ENCODE peak calls at places on chromosomes 13 and 19, in ten cellular contexts. One of them, this sample, is unnamed. For H3K4me1 and H3K36me3, the result is how much of the 10 kb centered on the place peaks cover.

GRCh38 chr19:21109116-21109515 is 27.1 kb downstream of the ZNF714 start:
- DNase-seq in esophagus squamous epithelium: no peak
- DNase-seq in pancreas: no peak
- DNase-seq in transverse colon: no peak
- DNase-seq in HAP-1: no peak
- DNase-seq in left lung: no peak
- DNase-seq in small intestine: no peak
- DNase-seq in left ventricle myocardium inferior: no peak
- DNase-seq in tibial nerve: no peak
- DNase-seq in heart left ventricle: no peak
- DNase-seq in this sample: no peak

GRCh38 chr13:20492641-20493040 is 33.0 kb downstream of the CRYL1 start:
- DNase-seq in esophagus squamous epithelium: no peak
- DNase-seq in pancreas: no peak
- DNase-seq in transverse colon: peak
- DNase-seq in HAP-1: no peak
- DNase-seq in left lung: no peak
- DNase-seq in small intestine: peak
- DNase-seq in left ventricle myocardium inferior: no peak
- DNase-seq in tibial nerve: no peak
- DNase-seq in heart left ventricle: no peak
- DNase-seq in this sample: no peak

GRCh38 chr13:59086147-59086546 is 1077.6 kb downstream of the DIAPH3 start:
- DNase-seq in esophagus squamous epithelium: no peak
- DNase-seq in pancreas: no peak
- DNase-seq in transverse colon: no peak
- DNase-seq in HAP-1: no peak
- DNase-seq in left lung: no peak
- DNase-seq in small intestine: no peak
- DNase-seq in left ventricle myocardium inferior: no peak
- DNase-seq in tibial nerve: no peak
- DNase-seq in heart left ventricle: no peak
- DNase-seq in this sample: no peak

GRCh38 chr13:49097374-49097773 is 121.7 kb downstream of the FNDC3A start:
- DNase-seq in esophagus squamous epithelium: no peak
- DNase-seq in pancreas: no peak
- DNase-seq in transverse colon: no peak
- DNase-seq in HAP-1: no peak
- DNase-seq in left lung: no peak
- DNase-seq in small intestine: no peak
- DNase-seq in left ventricle myocardium inferior: no peak
- DNase-seq in tibial nerve: no peak
- DNase-seq in heart left ventricle: no peak
- DNase-seq in this sample: no peak

GRCh38 chr13:50798923-50799322 is 44.6 kb downstream of the DLEU7 start:
- DNase-seq in esophagus squamous epithelium: no peak
- DNase-seq in pancreas: no peak
- DNase-seq in transverse colon: no peak
- DNase-seq in HAP-1: no peak
- DNase-seq in left lung: no peak
- DNase-seq in small intestine: no peak
- DNase-seq in left ventricle myocardium inferior: no peak
- DNase-seq in tibial nerve: no peak
- DNase-seq in heart left ventricle: no peak
- DNase-seq in this sample: no peak

GRCh38 chr13:95530178-95530577 is 22.3 kb upstream of the CLDN10 start:
- DNase-seq in esophagus squamous epithelium: no peak
- DNase-seq in pancreas: no peak
- DNase-seq in transverse colon: no peak
- DNase-seq in HAP-1: no peak
- DNase-seq in left lung: no peak
- DNase-seq in small intestine: no peak
- DNase-seq in left ventricle myocardium inferior: no peak
- DNase-seq in tibial nerve: no peak
- DNase-seq in heart left ventricle: no peak
- DNase-seq in this sample: no peak

GRCh38 chr19:39402417-39403297 is 4.0 kb upstream of the ZFP36 start:
- DNase-seq in esophagus squamous epithelium: peak
- DNase-seq in pancreas: peak
- DNase-seq in transverse colon: peak
- DNase-seq in HAP-1: peak
- DNase-seq in left lung: peak
- DNase-seq in small intestine: peak
- DNase-seq in left ventricle myocardium inferior: peak
- DNase-seq in tibial nerve: peak
- DNase-seq in heart left ventricle: peak
- DNase-seq in this sample: peak

GRCh38 chr19:28403698-28404099 is 809.3 kb downstream of the UQCRFS1 start:
- DNase-seq in esophagus squamous epithelium: no peak
- DNase-seq in pancreas: no peak
- DNase-seq in transverse colon: no peak
- DNase-seq in HAP-1: no peak
- DNase-seq in left lung: no peak
- DNase-seq in small intestine: no peak
- DNase-seq in left ventricle myocardium inferior: no peak
- DNase-seq in tibial nerve: no peak
- DNase-seq in heart left ventricle: no peak
- DNase-seq in this sample: no peak

GRCh38 chr13:42039457-42039945 is 8.9 kb upstream of the DGKH start:
- DNase-seq in esophagus squamous epithelium: no peak
- DNase-seq in pancreas: no peak
- DNase-seq in transverse colon: no peak
- DNase-seq in HAP-1: no peak
- DNase-seq in left lung: no peak
- DNase-seq in small intestine: peak
- DNase-seq in left ventricle myocardium inferior: no peak
- DNase-seq in tibial nerve: no peak
- DNase-seq in heart left ventricle: no peak
- DNase-seq in this sample: no peak

GRCh38 chr13:79589605-79590511 is 108.9 kb downstream of the NDFIP2 start:
- DNase-seq in esophagus squamous epithelium: no peak
- DNase-seq in pancreas: no peak
- DNase-seq in transverse colon: no peak
- DNase-seq in HAP-1: no peak
- DNase-seq in left lung: no peak
- DNase-seq in small intestine: no peak
- DNase-seq in left ventricle myocardium inferior: no peak
- DNase-seq in tibial nerve: no peak
- DNase-seq in heart left ventricle: no peak
- DNase-seq in this sample: no peak

GRCh38 chr19:18951721-18952281 is 10.8 kb upstream of the HOMER3 start:
- DNase-seq in esophagus squamous epithelium: no peak
- DNase-seq in pancreas: no peak
- DNase-seq in transverse colon: no peak
- DNase-seq in HAP-1: no peak
- DNase-seq in left lung: no peak
- DNase-seq in small intestine: no peak
- DNase-seq in left ventricle myocardium inferior: no peak
- DNase-seq in tibial nerve: no peak
- DNase-seq in heart left ventricle: no peak
- DNase-seq in this sample: no peak

DNA sequence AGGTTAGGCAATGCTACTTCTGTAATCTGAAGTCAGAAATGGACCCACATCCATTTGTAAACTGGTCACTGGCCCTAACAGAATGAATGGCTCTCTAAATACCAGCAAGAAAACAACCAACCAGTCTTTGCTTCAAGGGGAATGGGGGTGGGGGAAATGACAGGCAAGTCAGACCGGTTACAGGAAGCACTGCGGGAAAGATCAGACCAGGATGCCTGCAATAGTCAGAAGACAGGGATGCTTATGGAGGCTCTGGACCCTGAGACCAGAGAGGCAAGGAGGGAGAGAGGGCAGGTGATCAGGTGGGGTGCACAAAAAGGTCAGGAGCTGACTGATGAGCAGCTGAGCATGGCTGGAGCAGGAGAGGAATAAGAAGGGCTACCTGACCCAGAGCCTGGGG is 13.1 kb downstream of the MED26 start:
- DNase-seq in esophagus squamous epithelium: no peak
- DNase-seq in pancreas: no peak
- DNase-seq in transverse colon: no peak
- DNase-seq in HAP-1: no peak
- DNase-seq in left lung: no peak
- DNase-seq in small intestine: no peak
- DNase-seq in left ventricle myocardium inferior: no peak
- DNase-seq in tibial nerve: no peak
- DNase-seq in heart left ventricle: no peak
- DNase-seq in this sample: no peak
- H3K4me1 ChIP-seq in esophagus squamous epithelium: under half
- H3K4me1 ChIP-seq in pancreas: under half
- H3K4me1 ChIP-seq in transverse colon: under half
- H3K4me1 ChIP-seq in HAP-1: under half
- H3K4me1 ChIP-seq in left lung: under half
- H3K4me1 ChIP-seq in small intestine: under half
- H3K4me1 ChIP-seq in left ventricle myocardium inferior: half or more
- H3K4me1 ChIP-seq in tibial nerve: under half
- H3K4me1 ChIP-seq in heart left ventricle: under half
- H3K4me1 ChIP-seq in this sample: under half

DNA sequence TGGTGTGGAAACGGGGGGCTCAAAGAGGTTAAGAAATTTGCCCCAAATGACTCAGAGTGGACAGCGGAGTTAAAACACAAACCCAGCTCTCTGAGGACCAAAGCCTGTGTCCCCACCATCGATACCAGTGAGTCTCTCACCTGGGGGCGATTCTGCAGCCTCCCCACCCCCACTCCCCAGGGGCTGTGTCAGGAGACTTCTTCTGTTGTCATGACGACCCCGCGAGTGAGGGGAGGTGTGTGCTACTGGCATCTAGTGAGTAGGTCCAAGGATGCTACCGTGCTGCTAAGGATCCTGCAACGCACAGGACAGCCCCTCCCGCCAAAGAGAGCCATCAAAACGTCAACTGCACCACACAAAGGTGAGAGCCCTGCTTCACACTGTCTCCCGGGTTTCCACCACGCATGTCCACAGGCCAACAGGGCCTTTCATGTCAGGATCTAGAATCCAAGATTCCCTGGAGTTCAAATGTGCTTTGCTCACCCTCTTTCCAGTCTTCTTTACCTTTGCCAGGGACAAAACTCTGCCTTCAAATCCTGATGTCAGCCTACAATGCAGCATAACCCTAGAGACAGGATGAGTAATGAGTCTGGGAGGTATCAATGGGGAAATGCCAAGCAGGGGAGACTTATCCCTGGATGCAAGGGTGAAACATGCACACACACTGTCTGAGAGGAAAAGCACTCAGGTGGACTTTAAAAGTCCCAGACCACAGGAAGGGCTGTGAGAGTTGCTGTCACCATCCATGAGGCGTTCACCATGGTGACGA is 3.9 kb downstream of the RANBP3 start:
- DNase-seq in esophagus squamous epithelium: no peak
- DNase-seq in pancreas: no peak
- DNase-seq in transverse colon: no peak
- DNase-seq in HAP-1: no peak
- DNase-seq in left lung: no peak
- DNase-seq in small intestine: no peak
- DNase-seq in left ventricle myocardium inferior: no peak
- DNase-seq in tibial nerve: no peak
- DNase-seq in heart left ventricle: no peak
- DNase-seq in this sample: no peak
- H3K4me3 ChIP-seq in esophagus squamous epithelium: no peak
- H3K4me3 ChIP-seq in pancreas: no peak
- H3K4me3 ChIP-seq in transverse colon: no peak
- H3K4me3 ChIP-seq in HAP-1: no peak
- H3K4me3 ChIP-seq in left lung: no peak
- H3K4me3 ChIP-seq in small intestine: no peak
- H3K4me3 ChIP-seq in left ventricle myocardium inferior: no peak
- H3K4me3 ChIP-seq in tibial nerve: no peak
- H3K4me3 ChIP-seq in heart left ventricle: no peak
- H3K4me3 ChIP-seq in this sample: no peak

DNA sequence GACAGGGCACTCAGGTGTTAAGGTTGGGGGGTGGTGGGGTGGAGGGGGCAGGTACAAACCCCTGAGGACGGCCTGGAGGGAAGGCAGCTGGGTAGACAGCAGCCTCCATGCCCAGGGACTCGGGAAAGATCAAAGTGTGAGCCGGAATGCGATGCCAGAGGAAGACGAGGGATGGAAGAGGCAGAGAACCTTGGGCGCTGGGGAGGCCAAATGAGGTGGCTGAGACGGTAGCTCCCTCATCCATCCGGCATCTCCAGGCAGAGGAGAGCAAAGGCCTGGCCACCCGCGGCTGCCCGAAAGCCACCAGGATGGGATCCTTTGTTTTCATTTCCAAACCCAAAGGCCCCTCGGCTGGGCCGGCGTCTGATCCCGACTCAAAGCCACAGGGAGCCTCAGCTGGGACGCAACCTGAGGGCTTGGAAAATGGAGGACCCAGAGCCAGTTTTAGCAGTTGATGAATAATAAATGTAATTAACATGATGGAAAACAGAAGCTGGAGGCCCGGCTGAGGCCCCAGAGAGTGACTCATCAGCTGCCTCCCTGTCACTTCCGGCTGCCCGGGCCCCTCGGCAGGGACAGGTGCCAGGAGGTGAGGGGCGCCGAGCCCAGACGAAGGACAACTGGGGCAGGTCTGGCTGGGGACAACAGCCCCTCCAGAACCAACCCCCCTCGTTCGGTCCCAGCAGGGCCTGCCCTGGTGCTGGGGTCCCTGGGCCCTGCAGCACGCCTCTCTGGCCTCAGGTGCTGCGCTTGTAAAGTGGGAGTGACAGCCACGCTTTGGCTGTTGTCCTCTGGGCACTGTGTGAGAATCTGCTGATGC is 61.6 kb downstream of the CEBPG start:
- DNase-seq in esophagus squamous epithelium: no peak
- DNase-seq in pancreas: no peak
- DNase-seq in transverse colon: no peak
- DNase-seq in HAP-1: no peak
- DNase-seq in left lung: peak
- DNase-seq in small intestine: no peak
- DNase-seq in left ventricle myocardium inferior: peak
- DNase-seq in tibial nerve: no peak
- DNase-seq in heart left ventricle: no peak
- DNase-seq in this sample: peak
- H3K36me3 ChIP-seq in esophagus squamous epithelium: under half
- H3K36me3 ChIP-seq in pancreas: under half
- H3K36me3 ChIP-seq in transverse colon: under half
- H3K36me3 ChIP-seq in HAP-1: under half
- H3K36me3 ChIP-seq in left lung: under half
- H3K36me3 ChIP-seq in small intestine: under half
- H3K36me3 ChIP-seq in left ventricle myocardium inferior: under half
- H3K36me3 ChIP-seq in tibial nerve: under half
- H3K36me3 ChIP-seq in heart left ventricle: under half
- H3K36me3 ChIP-seq in this sample: under half

GRCh38 chr19:43739836-43740235 is 14.9 kb downstream of the SMG9 start:
- DNase-seq in esophagus squamous epithelium: no peak
- DNase-seq in pancreas: no peak
- DNase-seq in transverse colon: peak
- DNase-seq in HAP-1: no peak
- DNase-seq in left lung: no peak
- DNase-seq in small intestine: peak
- DNase-seq in left ventricle myocardium inferior: no peak
- DNase-seq in tibial nerve: no peak
- DNase-seq in heart left ventricle: no peak
- DNase-seq in this sample: no peak
- H3K4me1 ChIP-seq in esophagus squamous epithelium: under half
- H3K4me1 ChIP-seq in pancreas: under half
- H3K4me1 ChIP-seq in transverse colon: under half
- H3K4me1 ChIP-seq in HAP-1: under half
- H3K4me1 ChIP-seq in left lung: under half
- H3K4me1 ChIP-seq in small intestine: under half
- H3K4me1 ChIP-seq in left ventricle myocardium inferior: under half
- H3K4me1 ChIP-seq in tibial nerve: under half
- H3K4me1 ChIP-seq in heart left ventricle: under half
- H3K4me1 ChIP-seq in this sample: under half

GRCh38 chr13:110275931-110276552 is 30.9 kb downstream of the COL4A1 start:
- DNase-seq in esophagus squamous epithelium: no peak
- DNase-seq in pancreas: no peak
- DNase-seq in transverse colon: no peak
- DNase-seq in HAP-1: no peak
- DNase-seq in left lung: no peak
- DNase-seq in small intestine: no peak
- DNase-seq in left ventricle myocardium inferior: peak
- DNase-seq in tibial nerve: peak
- DNase-seq in heart left ventricle: peak
- DNase-seq in this sample: no peak
- H3K4me3 ChIP-seq in esophagus squamous epithelium: no peak
- H3K4me3 ChIP-seq in pancreas: no peak
- H3K4me3 ChIP-seq in transverse colon: no peak
- H3K4me3 ChIP-seq in HAP-1: no peak
- H3K4me3 ChIP-seq in left lung: no peak
- H3K4me3 ChIP-seq in small intestine: no peak
- H3K4me3 ChIP-seq in left ventricle myocardium inferior: no peak
- H3K4me3 ChIP-seq in tibial nerve: no peak
- H3K4me3 ChIP-seq in heart left ventricle: no peak
- H3K4me3 ChIP-seq in this sample: no peak